ENCODE peak calls at places on chromosomes 11 and 22, in six cellular contexts. One of them, this sample, is unnamed. For H3K9me3, the result is how much of the 10 kb centered on the place peaks cover.

GRCh38 chr11:44380009-44380313 is 70.0 kb upstream of the ALX4 start:
- DNase-seq in lung: no peak
- DNase-seq in tibial nerve: no peak
- DNase-seq in stomach: no peak
- DNase-seq in neuronal stem cell: no peak
- DNase-seq in right cardiac atrium: no peak
- DNase-seq in this sample: no peak

GRCh38 chr11:36567684-36568083 is at the start of gene RAG1:
- DNase-seq in lung: no peak
- DNase-seq in tibial nerve: no peak
- DNase-seq in stomach: no peak
- DNase-seq in neuronal stem cell: no peak
- DNase-seq in right cardiac atrium: no peak
- DNase-seq in this sample: no peak

GRCh38 chr11:75547617-75548054 is 14.4 kb upstream of the SERPINH1 start:
- DNase-seq in lung: peak
- DNase-seq in tibial nerve: peak
- DNase-seq in stomach: peak
- DNase-seq in neuronal stem cell: peak
- DNase-seq in right cardiac atrium: peak
- DNase-seq in this sample: peak

GRCh38 chr11:128892866-128893565 is 1.9 kb downstream of the KCNJ5 start:
- DNase-seq in lung: no peak
- DNase-seq in tibial nerve: no peak
- DNase-seq in stomach: no peak
- DNase-seq in neuronal stem cell: no peak
- DNase-seq in right cardiac atrium: no peak
- DNase-seq in this sample: no peak

GRCh38 chr22:31968022-31968421 is 23.7 kb downstream of the YWHAH start:
- DNase-seq in lung: no peak
- DNase-seq in tibial nerve: no peak
- DNase-seq in stomach: no peak
- DNase-seq in neuronal stem cell: no peak
- DNase-seq in right cardiac atrium: no peak
- DNase-seq in this sample: no peak

GRCh38 chr11:62439785-62440602 is 21.2 kb downstream of the SCGB1A1 start:
- DNase-seq in lung: no peak
- DNase-seq in tibial nerve: peak
- DNase-seq in stomach: no peak
- DNase-seq in neuronal stem cell: no peak
- DNase-seq in right cardiac atrium: peak
- DNase-seq in this sample: peak

GRCh38 chr11:64226507-64227051 is 505 bp downstream of the NUDT22 start:
- DNase-seq in lung: no peak
- DNase-seq in tibial nerve: no peak
- DNase-seq in stomach: peak
- DNase-seq in neuronal stem cell: no peak
- DNase-seq in right cardiac atrium: peak
- DNase-seq in this sample: peak

GRCh38 chr11:128705124-128705920 is 11.4 kb downstream of the FLI1 start:
- DNase-seq in lung: no peak
- DNase-seq in tibial nerve: no peak
- DNase-seq in stomach: no peak
- DNase-seq in neuronal stem cell: no peak
- DNase-seq in right cardiac atrium: no peak
- DNase-seq in this sample: no peak

GRCh38 chr11:3808846-3809623 is 675 bp downstream of the PGAP2 start:
- DNase-seq in lung: peak
- DNase-seq in tibial nerve: no peak
- DNase-seq in stomach: peak
- DNase-seq in neuronal stem cell: no peak
- DNase-seq in right cardiac atrium: no peak
- DNase-seq in this sample: no peak

GRCh38 chr22:27726726-27727449 is 74.7 kb downstream of the MN1 start:
- DNase-seq in lung: peak
- DNase-seq in tibial nerve: no peak
- DNase-seq in stomach: peak
- DNase-seq in neuronal stem cell: no peak
- DNase-seq in right cardiac atrium: peak
- DNase-seq in this sample: peak

GRCh38 chr11:76701701-76702100 is 31.2 kb upstream of the LRRC32 start:
- DNase-seq in lung: no peak
- DNase-seq in tibial nerve: no peak
- DNase-seq in stomach: no peak
- DNase-seq in neuronal stem cell: no peak
- DNase-seq in right cardiac atrium: no peak
- DNase-seq in this sample: no peak

GRCh38 chr22:24985824-24986214 is 33.3 kb downstream of the KIAA1671 start:
- DNase-seq in lung: no peak
- DNase-seq in tibial nerve: no peak
- DNase-seq in stomach: no peak
- DNase-seq in neuronal stem cell: no peak
- DNase-seq in right cardiac atrium: peak
- DNase-seq in this sample: no peak

GRCh38 chr22:30605449-30606110 is 1.4 kb upstream of the TCN2 start:
- DNase-seq in lung: peak
- DNase-seq in tibial nerve: peak
- DNase-seq in stomach: peak
- DNase-seq in neuronal stem cell: no peak
- DNase-seq in right cardiac atrium: peak
- DNase-seq in this sample: no peak

GRCh38 chr11:47216141-47216798 is 1.5 kb downstream of the DDB2 start:
- DNase-seq in lung: peak
- DNase-seq in tibial nerve: peak
- DNase-seq in stomach: peak
- DNase-seq in neuronal stem cell: no peak
- DNase-seq in right cardiac atrium: peak
- DNase-seq in this sample: peak

GRCh38 chr11:47234669-47235075 is 13.9 kb downstream of the ACP2 start:
- DNase-seq in lung: peak
- DNase-seq in tibial nerve: no peak
- DNase-seq in stomach: peak
- DNase-seq in neuronal stem cell: no peak
- DNase-seq in right cardiac atrium: no peak
- DNase-seq in this sample: no peak

GRCh38 chr22:27880778-27881394 is 38.2 kb downstream of the PITPNB start:
- DNase-seq in lung: peak
- DNase-seq in tibial nerve: peak
- DNase-seq in stomach: no peak
- DNase-seq in neuronal stem cell: peak
- DNase-seq in right cardiac atrium: no peak
- DNase-seq in this sample: peak

GRCh38 chr11:81005595-81005994 is 1564.8 kb upstream of the TENM4 start:
- DNase-seq in lung: no peak
- DNase-seq in tibial nerve: no peak
- DNase-seq in stomach: no peak
- DNase-seq in neuronal stem cell: no peak
- DNase-seq in right cardiac atrium: no peak
- DNase-seq in this sample: no peak

GRCh38 chr11:93494341-93494740 is 48.9 kb downstream of the SMCO4 start:
- DNase-seq in lung: no peak
- DNase-seq in tibial nerve: no peak
- DNase-seq in stomach: no peak
- DNase-seq in neuronal stem cell: no peak
- DNase-seq in right cardiac atrium: no peak
- DNase-seq in this sample: no peak

GRCh38 chr22:38628444-38628843 is 27.7 kb downstream of the FAM227A start:
- DNase-seq in lung: no peak
- DNase-seq in tibial nerve: no peak
- DNase-seq in stomach: no peak
- DNase-seq in neuronal stem cell: no peak
- DNase-seq in right cardiac atrium: no peak
- DNase-seq in this sample: no peak

GRCh38 chr11:86495341-86495740 is 120.7 kb downstream of the CCDC81 start:
- DNase-seq in lung: no peak
- DNase-seq in tibial nerve: no peak
- DNase-seq in stomach: no peak
- DNase-seq in neuronal stem cell: no peak
- DNase-seq in right cardiac atrium: no peak
- DNase-seq in this sample: no peak

GRCh38 chr22:38211556-38211955 is 9.8 kb downstream of the MAFF start:
- DNase-seq in lung: no peak
- DNase-seq in tibial nerve: no peak
- DNase-seq in stomach: no peak
- DNase-seq in neuronal stem cell: no peak
- DNase-seq in right cardiac atrium: no peak
- DNase-seq in this sample: no peak

GRCh38 chr22:27718186-27719032 is 83.1 kb downstream of the MN1 start:
- DNase-seq in lung: peak
- DNase-seq in tibial nerve: peak
- DNase-seq in stomach: peak
- DNase-seq in neuronal stem cell: no peak
- DNase-seq in right cardiac atrium: peak
- DNase-seq in this sample: peak

GRCh38 chr22:40534379-40535188 is 101.9 kb downstream of the MRTFA start:
- DNase-seq in lung: no peak
- DNase-seq in tibial nerve: no peak
- DNase-seq in stomach: no peak
- DNase-seq in neuronal stem cell: no peak
- DNase-seq in right cardiac atrium: no peak
- DNase-seq in this sample: no peak

DNA sequence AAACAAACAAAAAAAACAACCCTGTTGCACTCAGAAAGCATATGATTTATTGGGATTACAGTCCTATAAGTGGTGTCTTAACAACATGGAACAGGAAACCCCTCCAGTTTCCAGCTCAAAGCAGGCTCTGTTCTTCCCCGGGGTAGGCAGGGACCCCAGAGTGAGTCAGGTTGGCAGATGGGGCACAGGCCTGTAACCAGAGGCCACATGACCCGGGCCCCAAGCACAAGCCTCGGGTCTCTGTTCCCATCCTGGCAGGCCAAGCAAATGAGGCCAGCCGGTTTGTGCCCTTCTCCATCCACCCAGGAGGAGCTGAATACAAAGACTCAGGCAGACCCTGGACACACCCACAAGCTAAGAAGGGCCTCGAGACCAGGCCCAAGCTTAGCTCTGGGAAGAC is 75.8 kb downstream of the NAT10 start:
- DNase-seq in lung: no peak
- DNase-seq in tibial nerve: no peak
- DNase-seq in stomach: no peak
- DNase-seq in neuronal stem cell: no peak
- DNase-seq in right cardiac atrium: no peak
- DNase-seq in this sample: no peak
- H3K4me3 ChIP-seq in lung: no peak
- H3K4me3 ChIP-seq in tibial nerve: no peak
- H3K4me3 ChIP-seq in stomach: no peak
- H3K4me3 ChIP-seq in neuronal stem cell: no peak
- H3K4me3 ChIP-seq in right cardiac atrium: no peak
- H3K4me3 ChIP-seq in this sample: no peak

DNA sequence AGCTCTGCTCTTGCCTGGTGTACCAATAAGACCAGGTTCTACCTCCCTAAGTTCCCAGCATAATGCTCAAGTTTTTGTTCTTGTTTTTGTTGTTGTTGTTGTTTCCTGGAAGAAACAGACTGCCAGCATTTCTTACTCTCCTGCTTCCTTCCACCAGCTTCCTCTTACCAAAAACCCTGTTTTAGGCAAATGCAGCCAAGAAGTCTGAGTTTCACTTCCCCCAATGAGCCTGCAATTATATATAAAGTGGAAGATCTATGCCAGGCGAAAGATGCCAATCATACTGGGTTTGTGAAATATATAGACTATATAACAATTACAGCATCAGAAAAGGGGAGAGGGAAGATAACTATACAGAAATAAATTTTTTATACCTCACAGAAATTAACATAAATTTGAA is 931.5 kb upstream of the FAT3 start:
- DNase-seq in lung: no peak
- DNase-seq in tibial nerve: no peak
- DNase-seq in stomach: no peak
- DNase-seq in neuronal stem cell: no peak
- DNase-seq in right cardiac atrium: no peak
- DNase-seq in this sample: no peak
- H3K9me3 ChIP-seq in lung: under half
- H3K9me3 ChIP-seq in tibial nerve: under half
- H3K9me3 ChIP-seq in stomach: under half
- H3K9me3 ChIP-seq in neuronal stem cell: under half
- H3K9me3 ChIP-seq in right cardiac atrium: under half
- H3K9me3 ChIP-seq in this sample: under half

DNA sequence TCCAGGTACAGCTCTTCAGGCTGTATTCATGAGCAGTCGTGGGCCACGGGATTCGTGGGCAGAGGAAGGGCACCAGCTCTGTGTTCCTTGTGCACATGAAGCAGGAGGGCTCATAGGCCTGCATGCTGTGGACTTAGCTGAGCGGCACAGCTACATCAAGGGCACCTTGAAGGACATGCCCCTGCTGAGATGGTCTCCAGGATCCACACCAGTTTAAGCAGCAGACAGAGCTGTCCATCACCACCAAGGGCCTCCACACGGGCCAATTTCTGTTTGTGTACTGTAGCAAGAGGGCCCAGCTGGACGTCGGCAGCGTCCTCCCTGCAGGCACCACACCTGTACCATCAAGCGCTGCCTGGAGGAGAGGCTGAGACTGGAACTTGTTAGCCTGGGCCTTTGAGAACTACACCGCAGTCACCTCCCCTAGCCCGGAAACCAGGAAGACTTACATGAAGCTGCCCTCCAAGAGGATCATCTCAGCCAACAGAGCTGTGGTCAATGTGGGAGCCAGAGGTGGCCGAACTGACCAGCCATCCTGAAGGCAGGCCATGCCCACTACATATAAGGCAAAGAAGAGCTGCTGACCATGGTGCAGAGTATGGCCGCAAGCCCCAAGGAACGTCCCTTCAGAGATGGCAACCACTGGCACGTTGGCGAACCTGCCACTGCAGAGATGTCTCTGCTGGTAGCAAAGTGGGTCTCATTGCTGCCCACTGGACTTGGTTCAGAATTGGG is 32.7 kb upstream of the GNB1L start:
- DNase-seq in lung: no peak
- DNase-seq in tibial nerve: no peak
- DNase-seq in stomach: no peak
- DNase-seq in neuronal stem cell: no peak
- DNase-seq in right cardiac atrium: peak
- DNase-seq in this sample: peak
- H3K4me3 ChIP-seq in lung: no peak
- H3K4me3 ChIP-seq in tibial nerve: no peak
- H3K4me3 ChIP-seq in stomach: no peak
- H3K4me3 ChIP-seq in neuronal stem cell: no peak
- H3K4me3 ChIP-seq in right cardiac atrium: no peak
- H3K4me3 ChIP-seq in this sample: no peak

GRCh38 chr22:48957311-48957986 is 870.2 kb downstream of the BRD1 start:
- DNase-seq in lung: peak
- DNase-seq in tibial nerve: no peak
- DNase-seq in stomach: peak
- DNase-seq in neuronal stem cell: no peak
- DNase-seq in right cardiac atrium: no peak
- DNase-seq in this sample: peak

GRCh38 chr22:48957987-48958321 is 869.7 kb downstream of the BRD1 start:
- DNase-seq in lung: no peak
- DNase-seq in tibial nerve: no peak
- DNase-seq in stomach: peak
- DNase-seq in neuronal stem cell: no peak
- DNase-seq in right cardiac atrium: no peak
- DNase-seq in this sample: no peak

GRCh38 chr22:48960981-48961655 is 866.6 kb downstream of the BRD1 start:
- DNase-seq in lung: peak
- DNase-seq in tibial nerve: no peak
- DNase-seq in stomach: peak
- DNase-seq in neuronal stem cell: no peak
- DNase-seq in right cardiac atrium: no peak
- DNase-seq in this sample: no peak

GRCh38 chr22:48960576-48960975 is 867.1 kb downstream of the BRD1 start:
- DNase-seq in lung: peak
- DNase-seq in tibial nerve: no peak
- DNase-seq in stomach: no peak
- DNase-seq in neuronal stem cell: no peak
- DNase-seq in right cardiac atrium: no peak
- DNase-seq in this sample: no peak

GRCh38 chr22:48959496-48959895 is 868.2 kb downstream of the BRD1 start:
- DNase-seq in lung: no peak
- DNase-seq in tibial nerve: no peak
- DNase-seq in stomach: peak
- DNase-seq in neuronal stem cell: no peak
- DNase-seq in right cardiac atrium: no peak
- DNase-seq in this sample: peak
- H3K9me3 ChIP-seq in lung: under half
- H3K9me3 ChIP-seq in tibial nerve: under half
- H3K9me3 ChIP-seq in stomach: under half
- H3K9me3 ChIP-seq in neuronal stem cell: under half
- H3K9me3 ChIP-seq in right cardiac atrium: under half
- H3K9me3 ChIP-seq in this sample: under half